ENCODE peak calls at places on chromosomes 5 and 9, in four cellular contexts. U is WERI-Rb-1, N is Calu3, E is astrocyte. R is an unnamed sample.

GRCh38 chr9:83701769-83702168 is 6.0 kb downstream of the UBQLN1 start:
- DNase-seq in U (no peak), N (no peak), E (peak), R (no peak)

GRCh38 chr5:176552332-176552731 is 3.2 kb downstream of the CDHR2 start:
- DNase-seq in U (no peak), N (no peak), E (no peak), R (no peak)

GRCh38 chr9:129617167-129617566 is 3.7 kb downstream of the C9orf50 start:
- DNase-seq in U (peak), N (peak), E (peak), R (no peak)

GRCh38 chr9:95085036-95085770 is 232.3 kb downstream of the FANCC start:
- DNase-seq in U (no peak), N (no peak), E (no peak), R (no peak)

GRCh38 chr9:117926031-117926655 is 221.9 kb downstream of the TLR4 start:
- DNase-seq in U (no peak), N (no peak), E (peak), R (no peak)

GRCh38 chr9:132077881-132078280 is 1.8 kb downstream of the MED27 start:
- DNase-seq in U (no peak), N (no peak), E (no peak), R (no peak)

GRCh38 chr5:175873090-175873454 is 1.7 kb downstream of the CPLX2 start:
- DNase-seq in U (peak), N (peak), E (no peak), R (no peak)

GRCh38 chr5:8908055-8908683 is 637.7 kb downstream of the SEMA5A start:
- DNase-seq in U (peak), N (peak), E (peak), R (no peak)

GRCh38 chr5:82494942-82495341 is 216.8 kb upstream of the RPS23 start:
- DNase-seq in U (no peak), N (no peak), E (no peak), R (no peak)

GRCh38 chr9:20087481-20087880 is 298.6 kb upstream of the SLC24A2 start:
- DNase-seq in U (no peak), N (no peak), E (no peak), R (no peak)

GRCh38 chr5:859391-859790 is 8.6 kb upstream of the ZDHHC11 start:
- DNase-seq in U (no peak), N (no peak), E (no peak), R (no peak)

GRCh38 chr9:110599468-110599867 is 19.9 kb upstream of the SVEP1 start:
- DNase-seq in U (no peak), N (no peak), E (no peak), R (no peak)

GRCh38 chr5:80324912-80325311 is 5.1 kb downstream of the SPZ1 start:
- DNase-seq in U (no peak), N (no peak), E (no peak), R (no peak)

GRCh38 chr5:59158165-59158564 is 575.3 kb downstream of the RAB3C start:
- DNase-seq in U (no peak), N (no peak), E (no peak), R (no peak)

GRCh38 chr5:78260771-78261170 is 33.7 kb downstream of the AP3B1 start:
- DNase-seq in U (no peak), N (no peak), E (no peak), R (no peak)

GRCh38 chr5:137633896-137634295 is 102.0 kb downstream of the KLHL3 start:
- DNase-seq in U (no peak), N (no peak), E (no peak), R (no peak)

GRCh38 chr5:181221105-181221791 is 1.8 kb upstream of the TRIM41 start:
- DNase-seq in U (no peak), N (no peak), E (no peak), R (no peak)

GRCh38 chr9:88922091-88922490 is 69.2 kb upstream of the S1PR3 start:
- DNase-seq in U (no peak), N (no peak), E (no peak), R (no peak)

GRCh38 chr5:92885950-92886349 is 695.1 kb downstream of the NR2F1-AS1 start:
- DNase-seq in U (peak), N (no peak), E (no peak), R (no peak)

GRCh38 chr5:65861830-65862241 is 64.5 kb upstream of the ERBIN start:
- DNase-seq in U (no peak), N (peak), E (peak), R (no peak)

GRCh38 chr5:149887622-149888183 is 56.9 kb downstream of the PDE6A start:
- DNase-seq in U (no peak), N (peak), E (peak), R (no peak)

GRCh38 chr9:76215066-76215465 is 179.2 kb downstream of the RFK start:
- DNase-seq in U (no peak), N (no peak), E (peak), R (no peak)

GRCh38 chr9:84394036-84394435 is 53.5 kb upstream of the SLC28A3 start:
- DNase-seq in U (no peak), N (no peak), E (no peak), R (no peak)

GRCh38 chr9:78437721-78438610 is 141.0 kb downstream of the PSAT1 start:
- DNase-seq in U (peak), N (no peak), E (no peak), R (no peak)

GRCh38 chr5:173940269-173940668 is 48.7 kb upstream of the C5orf47 start:
- DNase-seq in U (no peak), N (no peak), E (no peak), R (no peak)

GRCh38 chr9:79224672-79225433 is 346.9 kb upstream of the TLE4 start:
- DNase-seq in U (no peak), N (no peak), E (peak), R (no peak)

GRCh38 chr5:96017951-96018350 is 56.3 kb upstream of the ELL2 start:
- DNase-seq in U (no peak), N (no peak), E (peak), R (no peak)

GRCh38 chr5:113575074-113575473 is 61.6 kb downstream of the YTHDC2 start:
- DNase-seq in U (no peak), N (no peak), E (no peak), R (no peak)

GRCh38 chr5:69285448-69286116 is 47.0 kb downstream of the CCDC125 start:
- DNase-seq in U (peak), N (no peak), E (no peak), R (no peak)

GRCh38 chr5:110517396-110517795 is 209.1 kb downstream of the TMEM232 start:
- DNase-seq in U (no peak), N (no peak), E (no peak), R (no peak)

GRCh38 chr9:100595391-100596199 is 17.7 kb downstream of the CAVIN4 start:
- DNase-seq in U (peak), N (peak), E (no peak), R (no peak)

GRCh38 chr5:132426525-132427138 is 57.1 kb downstream of the SLC22A5 start:
- DNase-seq in U (no peak), N (peak), E (peak), R (peak)

GRCh38 chr9:111743275-111743674 is 51.5 kb downstream of the SHOC1 start:
- DNase-seq in U (no peak), N (peak), E (peak), R (no peak)

GRCh38 chr5:57094753-57095683 is 78.8 kb upstream of the GPBP1 start:
- DNase-seq in U (peak), N (peak), E (no peak), R (no peak)

GRCh38 chr5:79806741-79807140 is 117.1 kb downstream of the CMYA5 start:
- DNase-seq in U (no peak), N (no peak), E (no peak), R (no peak)

GRCh38 chr5:145450286-145450969 is 384.7 kb downstream of the PRELID2 start:
- DNase-seq in U (no peak), N (no peak), E (peak), R (no peak)

GRCh38 chr5:145445027-145445426 is 390.1 kb downstream of the PRELID2 start:
- DNase-seq in U (no peak), N (no peak), E (no peak), R (no peak)

GRCh38 chr5:145446412-145446811 is 388.7 kb downstream of the PRELID2 start:
- DNase-seq in U (no peak), N (no peak), E (no peak), R (no peak)

GRCh38 chr5:145449794-145450193 is 385.3 kb downstream of the PRELID2 start:
- DNase-seq in U (no peak), N (no peak), E (no peak), R (no peak)
- TF ChIP-seq CTCF in U (no peak), N (no peak), E (no peak), R (no peak)

DNA sequence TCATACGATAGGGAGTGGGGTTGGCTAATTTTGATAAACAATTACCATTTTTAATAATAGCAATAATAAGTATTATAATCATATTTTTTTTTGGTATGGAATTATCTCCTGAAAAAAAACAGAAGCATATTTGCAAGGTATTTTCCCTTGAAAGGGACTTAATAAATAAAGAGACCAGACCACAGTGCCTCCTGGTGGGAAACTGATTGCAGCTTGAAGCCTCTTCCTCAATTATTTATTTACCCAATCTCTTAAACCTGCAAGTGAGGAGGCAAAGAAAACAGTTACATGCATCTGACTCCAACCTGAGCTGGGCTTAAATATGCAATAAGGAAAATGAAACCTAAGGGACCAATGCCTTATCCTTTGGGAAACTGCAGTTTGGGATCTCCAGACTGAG is 388.1 kb upstream of the ACO1 start:
- DNase-seq in U (no peak), N (no peak), E (no peak), R (no peak)
- TF ChIP-seq CTCF in U (no peak), N (no peak), E (no peak), R (no peak)

DNA sequence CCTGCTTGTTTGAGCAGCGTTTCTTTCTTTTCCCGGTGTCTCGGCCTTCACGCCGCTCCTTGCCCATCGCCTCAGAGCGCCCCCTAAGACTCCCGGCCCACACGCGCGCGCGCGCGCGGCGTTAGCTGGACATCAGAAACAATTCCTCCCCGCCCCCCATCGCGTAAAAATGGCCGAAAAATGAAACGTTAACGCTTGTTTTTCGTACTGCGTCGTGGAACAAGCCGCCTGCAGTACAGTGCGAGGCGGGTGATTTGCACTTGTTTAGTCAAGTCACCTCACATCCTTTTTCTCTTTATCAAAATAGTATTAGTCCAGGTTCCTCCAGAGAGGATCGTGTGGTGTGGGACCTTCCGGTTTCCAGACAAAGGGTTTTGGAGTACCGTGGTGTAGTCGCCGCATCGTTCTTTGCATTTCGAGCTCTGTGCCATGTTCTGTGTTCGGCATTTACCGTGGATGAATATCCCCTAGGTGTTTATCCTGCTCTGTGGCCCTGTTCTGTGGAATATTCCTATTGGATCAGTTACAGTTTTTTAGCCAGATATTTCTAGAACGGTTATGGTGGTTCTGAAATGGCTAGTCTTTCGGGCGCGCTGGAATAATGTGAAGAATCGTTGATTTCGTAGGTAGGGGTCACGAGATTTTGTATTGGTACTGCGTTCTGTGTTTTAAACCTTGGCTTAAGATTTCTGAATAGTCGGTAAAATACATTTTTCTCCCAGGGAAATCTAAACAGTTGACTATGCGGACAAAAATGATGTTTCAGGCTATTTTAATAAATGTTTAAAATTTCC is 1.0 kb downstream of the MATR3 start:
- DNase-seq in U (peak), N (peak), E (peak), R (peak)
- TF ChIP-seq CTCF in U (peak), N (peak), E (peak), R (no peak)

GRCh38 chr9:97940233-97940632 is 2.3 kb upstream of the HEMGN start:
- DNase-seq in U (no peak), N (no peak), E (no peak), R (no peak)

GRCh38 chr9:97943308-97943855 is 5.4 kb upstream of the HEMGN start:
- DNase-seq in U (no peak), N (no peak), E (no peak), R (no peak)

GRCh38 chr9:97940707-97941106 is 2.7 kb upstream of the HEMGN start:
- DNase-seq in U (no peak), N (no peak), E (no peak), R (no peak)

GRCh38 chr9:97941323-97941722 is 3.4 kb upstream of the HEMGN start:
- DNase-seq in U (no peak), N (no peak), E (no peak), R (no peak)

GRCh38 chr9:97944612-97945011 is 6.6 kb upstream of the HEMGN start:
- DNase-seq in U (no peak), N (no peak), E (no peak), R (no peak)
- TF ChIP-seq CTCF in U (no peak), N (no peak), E (no peak), R (no peak)

GRCh38 chr9:81552571-81552970 is 136.8 kb downstream of the TLE1 start:
- DNase-seq in U (no peak), N (no peak), E (no peak), R (no peak)
- TF ChIP-seq CTCF in U (peak), N (no peak), E (no peak), R (no peak)

DNA sequence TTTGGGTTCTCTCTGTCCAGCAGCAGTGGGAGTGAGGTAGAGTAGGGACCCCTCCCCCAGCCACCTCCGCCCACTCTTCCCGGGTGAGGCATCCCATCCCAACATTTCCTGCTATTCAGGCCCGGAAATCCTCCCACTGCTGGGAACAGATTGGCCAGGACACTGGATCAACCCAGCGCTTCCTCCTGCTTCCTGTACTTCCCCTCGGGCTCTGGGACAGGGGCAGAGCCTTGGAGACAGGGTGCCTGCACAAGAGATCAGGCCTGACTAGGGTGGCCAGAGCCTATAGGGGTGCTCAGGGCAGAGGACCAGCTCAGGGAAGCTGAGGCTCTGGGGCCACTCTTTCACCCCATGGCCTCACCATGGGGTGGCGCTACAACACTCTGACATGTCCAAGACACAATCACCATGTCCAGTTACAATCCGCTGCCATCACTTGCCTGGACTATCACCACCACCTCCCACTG is 14.5 kb downstream of the SH2D3C start:
- DNase-seq in U (peak), N (peak), E (no peak), R (no peak)
- TF ChIP-seq CTCF in U (peak), N (no peak), E (peak), R (no peak)